ENCODE peak calls at places on chromosomes 4 and X, in four cellular contexts. One of them, this sample, is unnamed. For H3K4me1, the result is how much of the 10 kb centered on the place peaks cover.

GRCh38 chrX:1685460-1685859 is 70.6 kb downstream of the ASMT start:
- DNase-seq in sigmoid colon: no peak
- DNase-seq in OCI-LY7: no peak
- DNase-seq in right lobe of liver: no peak
- DNase-seq in this sample: no peak

GRCh38 chrX:3717742-3718420 is 4.4 kb upstream of the PRKX start:
- DNase-seq in OCI-LY7: no peak
- DNase-seq in sigmoid colon: no peak
- DNase-seq in right lobe of liver: no peak
- DNase-seq in this sample: no peak

GRCh38 chrX:54695816-54696487 is 102.1 kb downstream of the ITIH6 start:
- DNase-seq in sigmoid colon: no peak
- DNase-seq in OCI-LY7: peak
- DNase-seq in right lobe of liver: no peak
- DNase-seq in this sample: no peak

GRCh38 chrX:80817002-80817401 is 7.3 kb upstream of the BRWD3 start:
- DNase-seq in sigmoid colon: no peak
- DNase-seq in OCI-LY7: no peak
- DNase-seq in right lobe of liver: no peak
- DNase-seq in this sample: no peak

GRCh38 chrX:2691543-2692220 is 587 bp downstream of the CD99 start:
- DNase-seq in sigmoid colon: peak
- DNase-seq in right lobe of liver: peak
- DNase-seq in OCI-LY7: peak
- DNase-seq in this sample: no peak

GRCh38 chr4:137685357-137685756 is 153.1 kb upstream of the PCDH18 start:
- DNase-seq in sigmoid colon: no peak
- DNase-seq in right lobe of liver: no peak
- DNase-seq in OCI-LY7: no peak
- DNase-seq in this sample: no peak

GRCh38 chr4:144591401-144591800 is 54.6 kb upstream of the HHIP start:
- DNase-seq in right lobe of liver: no peak
- DNase-seq in sigmoid colon: no peak
- DNase-seq in OCI-LY7: no peak
- DNase-seq in this sample: no peak

GRCh38 chr4:101191302-101192098 is 155.8 kb downstream of the PPP3CA start:
- DNase-seq in sigmoid colon: peak
- DNase-seq in right lobe of liver: peak
- DNase-seq in OCI-LY7: no peak
- DNase-seq in this sample: no peak

GRCh38 chrX:102651968-102652744 is 873 bp downstream of the GPRASP1 start:
- DNase-seq in OCI-LY7: no peak
- DNase-seq in right lobe of liver: no peak
- DNase-seq in sigmoid colon: peak
- DNase-seq in this sample: no peak

GRCh38 chr4:74394476-74395136 is 29.7 kb downstream of the EREG start:
- DNase-seq in sigmoid colon: no peak
- DNase-seq in OCI-LY7: no peak
- DNase-seq in right lobe of liver: no peak
- DNase-seq in this sample: no peak

DNA sequence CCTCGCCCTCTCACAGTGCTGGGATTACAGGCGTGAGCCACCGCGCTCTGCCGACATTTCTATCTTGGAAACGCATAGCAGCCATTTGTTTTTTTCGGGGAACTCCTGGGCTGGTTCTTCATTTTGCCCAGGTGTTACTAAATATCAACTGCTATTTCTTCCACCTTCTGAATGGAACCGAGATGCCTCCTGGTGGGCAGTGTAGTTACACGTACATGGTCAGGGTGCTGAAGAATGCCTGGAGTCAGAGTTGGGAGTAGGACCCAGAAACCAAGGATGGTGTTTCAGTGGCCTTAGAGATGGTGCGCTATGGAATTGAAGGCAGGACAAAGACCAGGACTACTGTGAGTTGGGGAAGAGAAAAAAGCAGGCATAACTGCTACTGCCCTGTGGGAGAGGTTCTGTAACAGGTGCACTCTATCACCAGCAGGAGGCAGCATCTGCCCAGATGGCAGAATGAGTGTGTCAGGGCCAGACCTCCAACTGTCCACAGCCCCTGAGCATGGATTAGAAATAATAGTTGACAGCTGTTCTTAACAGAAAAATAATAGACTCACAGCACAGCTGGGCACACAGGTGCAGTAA is 81.7 kb downstream of the ZC4H2 start:
- DNase-seq in OCI-LY7: peak
- DNase-seq in sigmoid colon: no peak
- DNase-seq in right lobe of liver: peak
- DNase-seq in this sample: no peak
- TF ChIP-seq CTCF in OCI-LY7: peak
- TF ChIP-seq CTCF in sigmoid colon: peak
- TF ChIP-seq CTCF in right lobe of liver: peak
- TF ChIP-seq CTCF in this sample: peak

GRCh38 chr4:112280657-112281056 is 5.0 kb downstream of the TIFA start:
- DNase-seq in right lobe of liver: no peak
- DNase-seq in OCI-LY7: no peak
- DNase-seq in sigmoid colon: no peak
- DNase-seq in this sample: no peak

GRCh38 chr4:112277705-112278448 is 7.8 kb downstream of the TIFA start:
- DNase-seq in sigmoid colon: no peak
- DNase-seq in OCI-LY7: no peak
- DNase-seq in right lobe of liver: no peak
- DNase-seq in this sample: no peak

GRCh38 chr4:112279025-112279881 is 6.5 kb downstream of the TIFA start:
- DNase-seq in sigmoid colon: no peak
- DNase-seq in right lobe of liver: no peak
- DNase-seq in OCI-LY7: peak
- DNase-seq in this sample: no peak

GRCh38 chr4:112277220-112277619 is 8.5 kb downstream of the TIFA start:
- DNase-seq in OCI-LY7: no peak
- DNase-seq in right lobe of liver: no peak
- DNase-seq in sigmoid colon: no peak
- DNase-seq in this sample: no peak

GRCh38 chr4:112279882-112280315 is 5.8 kb downstream of the TIFA start:
- DNase-seq in OCI-LY7: no peak
- DNase-seq in right lobe of liver: no peak
- DNase-seq in sigmoid colon: no peak
- DNase-seq in this sample: no peak
- H3K4me3 ChIP-seq in OCI-LY7: peak
- H3K4me3 ChIP-seq in right lobe of liver: no peak
- H3K4me3 ChIP-seq in sigmoid colon: no peak
- H3K4me3 ChIP-seq in this sample: no peak

DNA sequence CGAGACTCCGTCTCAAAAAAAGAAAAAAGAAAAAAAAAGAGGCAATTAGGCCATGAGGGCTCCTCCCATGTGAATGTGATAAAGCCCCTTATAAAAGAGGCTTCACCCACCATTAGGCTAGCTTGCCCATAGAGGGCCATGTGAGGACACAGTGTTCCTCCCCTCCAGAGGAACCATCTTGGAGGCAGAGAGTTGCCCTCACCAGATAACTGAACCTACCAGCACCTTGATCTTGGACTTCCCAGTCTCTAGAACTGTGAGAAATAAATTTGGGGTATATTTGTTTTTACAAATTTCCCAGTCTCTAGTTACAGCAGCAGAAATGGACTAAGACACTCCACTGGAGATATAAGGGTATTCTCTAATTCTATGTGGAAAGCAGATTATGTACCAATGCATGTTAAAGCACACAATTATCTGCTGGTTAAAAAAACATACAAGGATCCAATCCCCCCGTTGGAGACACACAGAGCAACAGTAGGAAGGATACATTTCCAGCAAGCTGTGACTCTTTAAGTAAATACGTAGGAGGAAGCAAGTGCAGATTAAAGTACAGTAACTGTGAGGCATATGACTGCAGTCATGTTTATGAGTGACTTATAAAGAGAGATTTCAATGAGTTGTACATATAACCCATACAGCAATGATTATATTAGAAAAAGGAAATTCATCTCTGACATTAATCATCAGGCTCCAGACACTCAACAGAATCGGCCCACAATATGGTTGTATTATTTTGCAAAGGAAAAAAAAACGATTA is 21.4 kb downstream of the SH3RF1 start:
- DNase-seq in sigmoid colon: no peak
- DNase-seq in right lobe of liver: no peak
- DNase-seq in OCI-LY7: no peak
- DNase-seq in this sample: no peak
- H3K4me1 ChIP-seq in sigmoid colon: under half
- H3K4me1 ChIP-seq in right lobe of liver: under half
- H3K4me1 ChIP-seq in OCI-LY7: under half
- H3K4me1 ChIP-seq in this sample: half or more

GRCh38 chr4:121514443-121514842 is 133.6 kb upstream of the QRFPR start:
- DNase-seq in sigmoid colon: no peak
- DNase-seq in OCI-LY7: no peak
- DNase-seq in right lobe of liver: no peak
- DNase-seq in this sample: no peak
- TF ChIP-seq CTCF in sigmoid colon: no peak
- TF ChIP-seq CTCF in OCI-LY7: peak
- TF ChIP-seq CTCF in right lobe of liver: no peak
- TF ChIP-seq CTCF in this sample: no peak

GRCh38 chr4:94207469-94208224 is at the start of gene SMARCAD1:
- DNase-seq in OCI-LY7: peak
- DNase-seq in sigmoid colon: peak
- DNase-seq in right lobe of liver: peak
- DNase-seq in this sample: peak
- H3K4me3 ChIP-seq in OCI-LY7: peak
- H3K4me3 ChIP-seq in sigmoid colon: peak
- H3K4me3 ChIP-seq in right lobe of liver: peak
- H3K4me3 ChIP-seq in this sample: peak

GRCh38 chrX:13756381-13756780 is 21.8 kb downstream of the OFD1 start:
- DNase-seq in sigmoid colon: no peak
- DNase-seq in right lobe of liver: no peak
- DNase-seq in OCI-LY7: no peak
- DNase-seq in this sample: no peak
- H3K4me1 ChIP-seq in sigmoid colon: under half
- H3K4me1 ChIP-seq in right lobe of liver: under half
- H3K4me1 ChIP-seq in OCI-LY7: half or more
- H3K4me1 ChIP-seq in this sample: under half

GRCh38 chrX:43940811-43941210 is 32.4 kb downstream of the NDP start:
- DNase-seq in right lobe of liver: no peak
- DNase-seq in sigmoid colon: no peak
- DNase-seq in OCI-LY7: no peak
- DNase-seq in this sample: no peak

DNA sequence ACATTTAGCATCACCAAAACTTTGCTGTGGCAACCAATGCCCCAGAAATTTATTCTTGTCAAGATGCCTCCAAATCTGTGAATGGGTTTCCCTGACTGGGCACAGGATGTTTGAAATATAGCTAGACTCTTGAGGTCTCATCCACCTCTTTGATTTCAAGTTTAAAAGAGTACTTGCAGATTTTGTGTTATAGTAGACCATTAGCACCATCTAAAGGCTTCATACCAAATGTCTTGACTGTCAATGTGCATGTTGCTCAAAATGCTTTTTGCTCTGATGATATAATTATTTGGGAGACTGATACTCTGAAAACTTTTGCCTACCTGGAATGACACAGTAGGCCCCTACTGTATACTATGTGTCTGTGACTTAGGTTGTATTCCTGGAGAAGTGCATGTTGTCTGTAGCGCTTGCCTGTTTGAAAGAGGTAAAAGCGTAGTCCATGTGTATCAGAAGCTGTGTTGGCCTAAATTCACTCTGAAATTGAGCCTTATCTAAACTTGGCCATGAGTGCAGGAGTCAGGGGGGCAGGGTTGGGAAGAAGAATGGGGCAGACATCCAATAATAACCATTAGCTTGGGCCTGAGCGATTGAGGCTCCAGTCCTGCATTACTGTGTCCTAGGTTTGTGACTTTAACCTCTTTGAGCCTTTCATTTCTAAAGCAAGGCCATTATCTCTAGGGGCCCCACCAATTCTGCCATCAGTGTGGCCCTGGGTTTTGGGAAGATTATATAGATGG is 33.8 kb downstream of the NDP start:
- DNase-seq in OCI-LY7: no peak
- DNase-seq in right lobe of liver: no peak
- DNase-seq in sigmoid colon: no peak
- DNase-seq in this sample: no peak
- TF ChIP-seq CTCF in OCI-LY7: no peak
- TF ChIP-seq CTCF in right lobe of liver: peak
- TF ChIP-seq CTCF in sigmoid colon: no peak
- TF ChIP-seq CTCF in this sample: no peak

GRCh38 chrX:331145-331771 is 12.7 kb upstream of the GTPBP6 start:
- DNase-seq in OCI-LY7: no peak
- DNase-seq in sigmoid colon: peak
- DNase-seq in right lobe of liver: peak
- DNase-seq in this sample: peak
- H3K4me3 ChIP-seq in OCI-LY7: no peak
- H3K4me3 ChIP-seq in sigmoid colon: no peak
- H3K4me3 ChIP-seq in right lobe of liver: no peak
- H3K4me3 ChIP-seq in this sample: no peak

GRCh38 chr4:627751-628150 is 2.4 kb downstream of the PDE6B start:
- DNase-seq in OCI-LY7: no peak
- DNase-seq in sigmoid colon: no peak
- DNase-seq in right lobe of liver: peak
- DNase-seq in this sample: peak
- H3K4me1 ChIP-seq in OCI-LY7: under half
- H3K4me1 ChIP-seq in sigmoid colon: under half
- H3K4me1 ChIP-seq in right lobe of liver: under half
- H3K4me1 ChIP-seq in this sample: under half

This sample was measured in RWPE2.